ENCODE peak calls at places on chromosomes 3 and 15, in four cellular contexts. One of them, this sample, is unnamed. For H3K27me3, the result is how much of the 10 kb centered on the place peaks cover.

GRCh38 chr3:115830764-115831395 is 207.6 kb downstream of the GAP43 start:
- DNase-seq in Panc1: no peak
- DNase-seq in lower lobe of right lung: no peak
- DNase-seq in stomach: no peak
- DNase-seq in this sample: no peak

GRCh38 chr15:99954361-99955180 is 221.3 kb upstream of the LYSMD4 start:
- DNase-seq in Panc1: no peak
- DNase-seq in lower lobe of right lung: no peak
- DNase-seq in stomach: no peak
- DNase-seq in this sample: no peak

GRCh38 chr15:81293728-81294500 is 30.0 kb downstream of the STARD5 start:
- DNase-seq in Panc1: no peak
- DNase-seq in lower lobe of right lung: peak
- DNase-seq in stomach: peak
- DNase-seq in this sample: no peak

GRCh38 chr3:40845447-40845846 is 320.7 kb downstream of the ZNF621 start:
- DNase-seq in Panc1: no peak
- DNase-seq in lower lobe of right lung: no peak
- DNase-seq in stomach: no peak
- DNase-seq in this sample: no peak

GRCh38 chr3:14616606-14617507 is 34.7 kb upstream of the CCDC174 start:
- DNase-seq in Panc1: no peak
- DNase-seq in lower lobe of right lung: no peak
- DNase-seq in stomach: no peak
- DNase-seq in this sample: no peak

GRCh38 chr3:67864587-67865183 is 210.3 kb upstream of the SUCLG2 start:
- DNase-seq in Panc1: no peak
- DNase-seq in lower lobe of right lung: no peak
- DNase-seq in stomach: no peak
- DNase-seq in this sample: no peak

GRCh38 chr15:43105077-43105769 is 615 bp downstream of the UBR1 start:
- DNase-seq in Panc1: no peak
- DNase-seq in lower lobe of right lung: no peak
- DNase-seq in stomach: peak
- DNase-seq in this sample: no peak

GRCh38 chr3:9110802-9111201 is 138.6 kb downstream of the SRGAP3 start:
- DNase-seq in Panc1: no peak
- DNase-seq in lower lobe of right lung: no peak
- DNase-seq in stomach: no peak
- DNase-seq in this sample: no peak

GRCh38 chr3:43298761-43299160 is 12.4 kb downstream of the SNRK start:
- DNase-seq in Panc1: no peak
- DNase-seq in lower lobe of right lung: no peak
- DNase-seq in stomach: no peak
- DNase-seq in this sample: no peak

GRCh38 chr15:95653361-95653805 is 677.1 kb upstream of the NR2F2 start:
- DNase-seq in Panc1: no peak
- DNase-seq in lower lobe of right lung: no peak
- DNase-seq in stomach: no peak
- DNase-seq in this sample: no peak

GRCh38 chr3:148657470-148657869 is 40.2 kb upstream of the AGTR1 start:
- DNase-seq in Panc1: no peak
- DNase-seq in lower lobe of right lung: no peak
- DNase-seq in stomach: no peak
- DNase-seq in this sample: no peak

GRCh38 chr3:14410501-14411165 is 8.2 kb downstream of the SLC6A6 start:
- DNase-seq in Panc1: peak
- DNase-seq in lower lobe of right lung: peak
- DNase-seq in stomach: peak
- DNase-seq in this sample: peak

GRCh38 chr15:89864958-89865739 is 28.6 kb downstream of the AP3S2 start:
- DNase-seq in Panc1: no peak
- DNase-seq in lower lobe of right lung: no peak
- DNase-seq in stomach: no peak
- DNase-seq in this sample: no peak
- H3K27ac ChIP-seq in Panc1: no peak
- H3K27ac ChIP-seq in lower lobe of right lung: no peak
- H3K27ac ChIP-seq in stomach: no peak
- H3K27ac ChIP-seq in this sample: no peak

DNA sequence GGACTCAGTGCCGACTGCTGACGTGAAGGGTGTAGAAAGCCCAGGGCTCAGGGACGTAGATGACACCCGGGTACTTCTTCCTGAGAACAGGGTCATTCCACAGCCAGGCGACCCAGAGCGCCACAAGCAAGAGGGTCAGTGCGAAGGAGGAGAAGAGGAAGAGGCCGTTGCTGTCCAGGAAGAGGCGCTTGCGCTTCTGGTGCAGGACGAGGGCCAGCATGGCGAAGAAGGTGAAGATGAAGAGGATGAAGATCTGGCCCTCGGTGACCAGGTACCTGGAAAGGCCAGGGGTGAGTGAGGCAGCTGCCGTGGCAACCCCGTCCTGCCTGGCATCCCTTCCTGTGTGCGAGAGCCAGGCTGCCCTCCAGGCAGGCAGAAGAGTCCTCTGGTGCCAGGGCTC is 3.0 kb upstream of the CALML4 start:
- DNase-seq in Panc1: no peak
- DNase-seq in lower lobe of right lung: no peak
- DNase-seq in stomach: peak
- DNase-seq in this sample: no peak
- H3K27me3 ChIP-seq in Panc1: under half
- H3K27me3 ChIP-seq in lower lobe of right lung: under half
- H3K27me3 ChIP-seq in stomach: under half
- H3K27me3 ChIP-seq in this sample: under half

DNA sequence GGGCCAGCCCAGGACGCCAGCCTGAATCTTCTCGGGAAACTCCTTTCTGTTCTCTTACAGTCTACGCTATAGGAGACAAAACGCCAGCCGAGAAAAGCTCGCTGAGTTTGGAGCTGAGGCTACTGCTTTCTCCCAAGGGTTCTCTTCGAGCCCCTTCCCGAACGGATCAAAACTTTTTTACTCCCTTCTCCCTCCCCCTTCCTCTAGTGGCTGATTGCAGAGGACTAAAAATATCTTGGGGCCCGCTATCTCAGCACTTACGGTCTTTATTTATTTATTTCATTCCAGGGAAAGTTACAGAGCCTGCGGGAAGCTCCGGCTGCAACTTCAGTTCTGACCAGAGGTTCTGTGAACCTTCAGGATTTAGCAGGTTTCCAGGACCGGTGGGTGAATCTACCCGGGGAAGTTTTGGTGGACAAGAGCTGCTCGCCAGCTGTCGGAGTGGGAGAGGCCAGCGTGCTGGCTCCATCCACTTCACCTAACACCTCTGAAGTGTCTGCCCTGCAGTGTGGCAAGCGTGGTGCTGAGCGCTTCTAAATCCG is 454 bp upstream of the PDZRN3 start:
- DNase-seq in Panc1: no peak
- DNase-seq in lower lobe of right lung: no peak
- DNase-seq in stomach: peak
- DNase-seq in this sample: no peak
- H3K4me3 ChIP-seq in Panc1: no peak
- H3K4me3 ChIP-seq in lower lobe of right lung: peak
- H3K4me3 ChIP-seq in stomach: peak
- H3K4me3 ChIP-seq in this sample: peak

DNA sequence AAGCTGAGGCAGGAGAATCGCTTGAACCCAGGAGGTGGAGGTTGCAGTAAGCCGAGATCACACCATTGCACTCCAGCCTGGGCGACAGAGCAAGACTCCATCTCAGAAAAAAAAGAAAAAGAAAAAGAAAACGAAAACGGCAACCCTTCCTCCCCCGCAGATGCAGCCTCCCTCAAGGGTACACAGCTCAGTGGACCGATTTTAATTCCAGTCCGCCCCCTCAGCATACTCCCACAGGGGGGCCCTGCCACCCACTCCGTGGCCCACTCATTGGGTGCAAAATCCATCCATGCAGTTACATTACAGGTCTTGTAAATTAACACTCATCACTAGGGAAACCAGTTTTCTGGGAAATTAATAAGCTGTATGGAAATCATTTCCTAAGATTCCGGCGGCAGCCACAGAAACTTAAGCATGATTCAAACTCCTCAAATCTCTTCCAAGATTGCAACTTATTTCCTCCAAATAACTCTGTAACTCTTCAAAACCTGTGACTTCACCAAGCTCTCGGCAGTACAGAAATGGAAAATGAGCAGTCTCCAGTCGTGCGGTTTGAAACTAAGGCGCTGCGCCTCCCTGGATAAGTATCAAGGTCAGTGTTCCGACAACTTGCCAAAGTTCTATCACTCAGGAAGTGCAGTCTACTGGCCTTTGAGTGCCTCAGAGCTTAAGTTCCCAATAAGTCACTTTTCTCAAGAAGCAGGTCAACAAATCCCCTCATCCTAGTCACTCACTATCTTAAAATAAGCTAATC is 24.6 kb upstream of the KLHL6 start:
- DNase-seq in Panc1: no peak
- DNase-seq in lower lobe of right lung: no peak
- DNase-seq in stomach: no peak
- DNase-seq in this sample: no peak
- H3K27ac ChIP-seq in Panc1: no peak
- H3K27ac ChIP-seq in lower lobe of right lung: no peak
- H3K27ac ChIP-seq in stomach: peak
- H3K27ac ChIP-seq in this sample: no peak

GRCh38 chr15:82642656-82643055 is 4.5 kb downstream of the CPEB1 start:
- DNase-seq in Panc1: no peak
- DNase-seq in lower lobe of right lung: no peak
- DNase-seq in stomach: no peak
- DNase-seq in this sample: no peak
- H3K27me3 ChIP-seq in Panc1: under half
- H3K27me3 ChIP-seq in lower lobe of right lung: half or more
- H3K27me3 ChIP-seq in stomach: under half
- H3K27me3 ChIP-seq in this sample: half or more

GRCh38 chr15:45714501-45715488 is 80.0 kb downstream of the SQOR start:
- DNase-seq in Panc1: no peak
- DNase-seq in lower lobe of right lung: peak
- DNase-seq in stomach: peak
- DNase-seq in this sample: no peak
- H3K4me3 ChIP-seq in Panc1: no peak
- H3K4me3 ChIP-seq in lower lobe of right lung: no peak
- H3K4me3 ChIP-seq in stomach: no peak
- H3K4me3 ChIP-seq in this sample: no peak